ENCODE peak calls at places on chromosomes 3 and 15, in eight cellular contexts. L is breast epithelium, V is mucosa of descending colon, T is heart left ventricle, D is heart right ventricle, I is psoas muscle, N is left lung, P is uterus. R is an unnamed sample.
A peak's percentile ranks its signal among the peaks of the same experiment; 100 is the strongest.

GRCh38 chr3:162740941-162741596 is 1244.5 kb downstream of the OTOL1 start:
- DNase-seq in L (no peak), V (no peak), T (no peak), D (no peak), I (no peak), N (no peak), P (no peak), R (no peak)

GRCh38 chr15:81942157-81942556 is 103.7 kb downstream of the MEX3B start:
- DNase-seq in L (no peak), V (no peak), T (no peak), D (no peak), I (no peak), N (no peak), P (no peak), R (no peak)

GRCh38 chr3:14366915-14367523 is 35.4 kb upstream of the SLC6A6 start:
- DNase-seq in L (no peak), V (no peak), T (no peak), D (no peak), I (no peak), N (peak; percentile 38), P (no peak), R (no peak)

GRCh38 chr3:113260980-113261920 is 49.9 kb downstream of the BOC start:
- DNase-seq in L (peak; percentile 52), V (no peak), T (no peak), D (no peak), I (peak; percentile 69), N (no peak), P (peak; percentile 89), R (no peak)

GRCh38 chr15:90594297-90594696 is 64.6 kb downstream of the CRTC3 start:
- DNase-seq in L (peak; percentile 79), V (peak; percentile 83), T (peak; percentile 75), D (peak; percentile 48), I (peak; percentile 79), N (peak; percentile 87), P (peak; percentile 65), R (peak; percentile 91)

GRCh38 chr15:37134699-37135131 is 34.4 kb upstream of the MEIS2 start:
- DNase-seq in L (no peak), V (no peak), T (no peak), D (no peak), I (no peak), N (no peak), P (peak; percentile 31), R (no peak)

GRCh38 chr3:48194446-48195071 is 6.3 kb upstream of the CDC25A start:
- DNase-seq in L (peak; percentile 39), V (peak; percentile 77), T (no peak), D (peak; percentile 42), I (no peak), N (no peak), P (peak; percentile 25), R (peak; percentile 59)

GRCh38 chr3:52280046-52280445 is 1.6 kb upstream of the WDR82 start:
- DNase-seq in L (no peak), V (no peak), T (no peak), D (no peak), I (no peak), N (no peak), P (no peak), R (no peak)

GRCh38 chr3:12107071-12107713 is 51.5 kb downstream of the TIMP4 start:
- DNase-seq in L (no peak), V (no peak), T (no peak), D (no peak), I (no peak), N (no peak), P (no peak), R (no peak)

GRCh38 chr15:62809106-62809967 is 233.2 kb upstream of the TPM1 start:
- DNase-seq in L (no peak), V (no peak), T (no peak), D (no peak), I (no peak), N (no peak), P (no peak), R (no peak)

GRCh38 chr15:65409284-65409631 is 13.5 kb downstream of the IGDCC4 start:
- DNase-seq in L (no peak), V (no peak), T (no peak), D (no peak), I (peak; percentile 35), N (no peak), P (no peak), R (no peak)

GRCh38 chr15:68819451-68820204 is 1.1 kb downstream of the ANP32A start:
- DNase-seq in L (peak; percentile 48), V (peak; percentile 68), T (peak; percentile 45), D (peak; percentile 43), I (peak; percentile 77), N (peak; percentile 84), P (peak; percentile 47), R (peak; percentile 65)

GRCh38 chr15:91909574-91909973 is 56.1 kb downstream of the SLCO3A1 start:
- DNase-seq in L (no peak), V (no peak), T (no peak), D (no peak), I (no peak), N (no peak), P (no peak), R (no peak)

GRCh38 chr15:32861741-32862140 is 143.9 kb downstream of the GREM1 start:
- DNase-seq in L (no peak), V (peak; percentile 39), T (no peak), D (no peak), I (peak; percentile 58), N (no peak), P (no peak), R (peak; percentile 63)

GRCh38 chr3:20736287-20736686 is 550.3 kb upstream of the SGO1 start:
- DNase-seq in L (no peak), V (no peak), T (no peak), D (no peak), I (no peak), N (no peak), P (no peak), R (no peak)

GRCh38 chr3:50444782-50445181 is 58.7 kb downstream of the CACNA2D2 start:
- DNase-seq in L (no peak), V (no peak), T (no peak), D (no peak), I (no peak), N (no peak), P (no peak), R (no peak)
- H3K4me1 ChIP-seq in L (no peaks in the 10 kb centered on the region), V (no peaks in the 10 kb centered on the region), T (peaks cover 14% of the 10 kb centered on the region), D (peaks cover 21% of the 10 kb centered on the region), I (no peaks in the 10 kb centered on the region), N (peaks cover 26% of the 10 kb centered on the region), P (no peaks in the 10 kb centered on the region), R (peaks cover 70% of the 10 kb centered on the region)

GRCh38 chr15:79948095-79948695 is 22.8 kb downstream of the BCL2A1 start:
- DNase-seq in L (no peak), V (no peak), T (no peak), D (no peak), I (no peak), N (no peak), P (no peak), R (no peak)

GRCh38 chr15:79952329-79952728 is 18.7 kb downstream of the BCL2A1 start:
- DNase-seq in L (no peak), V (no peak), T (no peak), D (no peak), I (no peak), N (no peak), P (no peak), R (no peak)

GRCh38 chr15:79954659-79955058 is 16.3 kb downstream of the BCL2A1 start:
- DNase-seq in L (no peak), V (no peak), T (no peak), D (no peak), I (no peak), N (no peak), P (no peak), R (peak; percentile 55)

GRCh38 chr15:79953951-79954444 is 17.0 kb downstream of the BCL2A1 start:
- DNase-seq in L (no peak), V (no peak), T (no peak), D (no peak), I (no peak), N (no peak), P (no peak), R (no peak)

DNA sequence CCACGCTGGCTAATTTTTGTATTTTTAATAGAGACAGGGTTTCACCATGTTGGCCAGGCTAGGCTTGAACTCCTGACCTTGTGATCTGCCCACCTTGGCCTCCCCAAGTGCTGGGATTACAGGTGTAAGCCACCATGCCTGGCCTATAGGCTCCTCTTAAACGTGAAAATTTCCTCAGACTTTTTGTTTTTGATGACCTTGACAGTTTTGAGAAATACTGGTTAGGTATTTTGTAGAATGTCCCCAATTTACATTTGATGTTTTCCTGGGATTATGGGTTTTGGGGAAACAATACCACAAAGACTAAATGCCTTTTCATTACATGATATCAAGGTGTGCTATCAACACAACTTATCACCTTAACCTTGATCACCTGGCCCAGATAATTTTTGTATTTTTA is 20.7 kb downstream of the BCL2A1 start:
- DNase-seq in L (no peak), V (no peak), T (no peak), D (no peak), I (no peak), N (no peak), P (no peak), R (no peak)
- H3K4me1 ChIP-seq in L (no peaks in the 10 kb centered on the region), V (no peaks in the 10 kb centered on the region), T (no peaks in the 10 kb centered on the region), D (no peaks in the 10 kb centered on the region), I (no peaks in the 10 kb centered on the region), N (no peaks in the 10 kb centered on the region), P (no peaks in the 10 kb centered on the region), R (peaks cover 25% of the 10 kb centered on the region)

GRCh38 chr3:124788254-124788745 is 58.0 kb downstream of the UMPS start:
- DNase-seq in L (no peak), V (no peak), T (no peak), D (no peak), I (no peak), N (no peak), P (no peak), R (no peak)

GRCh38 chr3:124793054-124793740 is 62.9 kb downstream of the UMPS start:
- DNase-seq in L (no peak), V (no peak), T (no peak), D (no peak), I (no peak), N (no peak), P (no peak), R (no peak)

GRCh38 chr3:124792341-124793034 is 62.2 kb downstream of the UMPS start:
- DNase-seq in L (no peak), V (no peak), T (no peak), D (no peak), I (no peak), N (no peak), P (no peak), R (no peak)

GRCh38 chr3:124791142-124791541 is 60.9 kb downstream of the UMPS start:
- DNase-seq in L (no peak), V (no peak), T (no peak), D (no peak), I (no peak), N (no peak), P (no peak), R (no peak)

DNA sequence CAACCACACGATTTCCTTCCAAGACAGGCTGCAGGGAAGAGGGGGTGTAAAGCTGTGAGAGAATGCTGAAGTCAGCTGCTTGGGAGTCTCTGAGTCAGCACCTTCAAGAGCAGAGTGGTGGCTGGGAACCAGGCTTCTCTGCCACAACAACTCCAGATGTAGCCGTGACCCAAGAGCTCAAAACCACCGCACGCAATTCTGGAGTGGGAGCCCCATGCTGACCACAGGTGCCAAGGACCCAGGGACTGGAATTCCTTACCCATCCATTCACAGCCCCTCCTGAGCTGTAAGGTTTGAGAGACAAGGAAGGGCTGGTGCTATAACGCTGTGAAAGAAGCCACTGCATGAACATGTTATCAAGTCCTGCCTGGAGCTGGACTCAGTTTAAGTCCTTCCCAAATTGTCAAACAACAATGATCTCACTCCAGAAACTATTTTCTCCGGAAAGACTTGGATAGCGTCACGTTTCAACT is 61.4 kb downstream of the UMPS start:
- DNase-seq in L (no peak), V (no peak), T (peak; percentile 39), D (no peak), I (peak; percentile 63), N (no peak), P (peak; percentile 43), R (no peak)
- H3K4me1 ChIP-seq in L (peaks cover 5% of the 10 kb centered on the region), V (peaks cover 5% of the 10 kb centered on the region), T (peaks cover 26% of the 10 kb centered on the region), D (peaks cover 58% of the 10 kb centered on the region), I (peaks cover 20% of the 10 kb centered on the region), N (peaks cover 18% of the 10 kb centered on the region), P (peaks cover 12% of the 10 kb centered on the region), R (peaks cover 10% of the 10 kb centered on the region)

GRCh38 chr15:54354341-54354740 is 376.1 kb downstream of the UNC13C start:
- DNase-seq in L (no peak), V (no peak), T (no peak), D (no peak), I (no peak), N (no peak), P (no peak), R (no peak)
- H3K4me1 ChIP-seq in L (no peaks in the 10 kb centered on the region), V (no peaks in the 10 kb centered on the region), T (no peaks in the 10 kb centered on the region), D (no peaks in the 10 kb centered on the region), I (no peaks in the 10 kb centered on the region), N (no peaks in the 10 kb centered on the region), P (no peaks in the 10 kb centered on the region), R (no peaks in the 10 kb centered on the region)

R was measured in lower lobe of right lung.